ENCODE peak calls at places on chromosomes 16 and 17, in five cellular contexts. E, O, I, P and S are unnamed samples.

GRCh38 chr17:74485012-74485743 is 18.7 kb downstream of the CD300A start:
- DNase-seq in E (no peak), O (no peak), I (no peak), P (no peak), S (no peak)

GRCh38 chr16:30948956-30949654 is at the start of gene ORAI3:
- DNase-seq in E (peak; percentile 93), O (peak; percentile 32), I (peak; percentile 75), P (peak; percentile 45), S (no peak)

GRCh38 chr16:22141746-22142145 is 20.6 kb upstream of the SDR42E2 start:
- DNase-seq in E (no peak), O (no peak), I (no peak), P (no peak), S (no peak)

GRCh38 chr16:78353610-78354009 is 254.2 kb downstream of the WWOX start:
- DNase-seq in E (no peak), O (no peak), I (no peak), P (no peak), S (no peak)

GRCh38 chr17:1168537-1169234 is 11.1 kb downstream of the ABR start:
- DNase-seq in E (no peak), O (no peak), I (no peak), P (no peak), S (no peak)

GRCh38 chr17:60421273-60422161 is 772 bp upstream of the CHCT1 start:
- DNase-seq in E (peak; percentile 91), O (peak; percentile 71), I (peak; percentile 35), P (peak; percentile 79), S (no peak)

GRCh38 chr16:49834496-49835009 is 21.4 kb downstream of the ZNF423 start:
- DNase-seq in E (peak; percentile 95), O (no peak), I (no peak), P (no peak), S (no peak)

GRCh38 chr17:35981908-35982330 is 622 bp upstream of the CCL16 start:
- DNase-seq in E (no peak), O (no peak), I (no peak), P (no peak), S (no peak)

GRCh38 chr16:3458852-3459361 is 15.4 kb downstream of the NAA60 start:
- DNase-seq in E (no peak), O (no peak), I (no peak), P (peak; percentile 18), S (no peak)

GRCh38 chr16:10740845-10741208 is 2.8 kb upstream of the NUBP1 start:
- DNase-seq in E (no peak), O (no peak), I (no peak), P (no peak), S (no peak)

GRCh38 chr17:56269509-56269908 is 116.2 kb downstream of the ANKFN1 start:
- DNase-seq in E (no peak), O (no peak), I (no peak), P (no peak), S (no peak)

GRCh38 chr16:48435319-48435682 is 50.1 kb upstream of the SIAH1 start:
- DNase-seq in E (no peak), O (no peak), I (no peak), P (no peak), S (no peak)

GRCh38 chr16:11224894-11225676 is 30.9 kb downstream of the SOCS1 start:
- DNase-seq in E (peak; percentile 78), O (peak; percentile 64), I (no peak), P (peak; percentile 90), S (no peak)

GRCh38 chr16:73125860-73126259 is 77.9 kb upstream of the ZFHX3 start:
- DNase-seq in E (no peak), O (no peak), I (peak; percentile 40), P (no peak), S (no peak)

GRCh38 chr16:76819517-76819916 is 371.5 kb upstream of the MON1B start:
- DNase-seq in E (no peak), O (no peak), I (no peak), P (no peak), S (no peak)

GRCh38 chr16:64132686-64133085 is 989.2 kb downstream of the CDH11 start:
- DNase-seq in E (no peak), O (no peak), I (no peak), P (no peak), S (no peak)

GRCh38 chr16:81137012-81137335 is 40.8 kb upstream of the GCSH start:
- DNase-seq in E (no peak), O (no peak), I (no peak), P (no peak), S (no peak)

GRCh38 chr16:88799569-88800276 is 3.9 kb upstream of the CDT1 start:
- DNase-seq in E (no peak), O (peak; percentile 15), I (no peak), P (no peak), S (no peak)

GRCh38 chr16:53099318-53100130 is 44.7 kb downstream of the CHD9 start:
- DNase-seq in E (peak; percentile 98), O (no peak), I (peak; percentile 89), P (peak; percentile 58), S (no peak)

GRCh38 chr17:74424658-74425057 is 7.2 kb upstream of the GPRC5C start:
- DNase-seq in E (peak; percentile 81), O (no peak), I (no peak), P (no peak), S (no peak)

GRCh38 chr17:78114831-78115723 is 13.5 kb downstream of the TMC6 start:
- DNase-seq in E (peak; percentile 80), O (no peak), I (no peak), P (no peak), S (no peak)

GRCh38 chr17:13002761-13003453 is 14.9 kb downstream of the ELAC2 start:
- DNase-seq in E (peak; percentile 86), O (peak; percentile 42), I (peak; percentile 72), P (peak; percentile 10), S (no peak)

GRCh38 chr17:37485938-37486570 is 3.6 kb upstream of the DUSP14 start:
- DNase-seq in E (no peak), O (no peak), I (no peak), P (no peak), S (no peak)

GRCh38 chr16:3431779-3432219 is 11.5 kb downstream of the ZNF597 start:
- DNase-seq in E (peak; percentile 86), O (peak; percentile 15), I (no peak), P (peak; percentile 73), S (peak; percentile 21)

GRCh38 chr17:21462259-21462658 is 86.1 kb downstream of the KCNJ12 start:
- DNase-seq in E (peak; percentile 21), O (no peak), I (no peak), P (no peak), S (no peak)

GRCh38 chr16:89845417-89845816 is 17.1 kb downstream of the SPIRE2 start:
- DNase-seq in E (no peak), O (no peak), I (no peak), P (no peak), S (no peak)

GRCh38 chr16:50308237-50308965 is 42.0 kb downstream of the ADCY7 start:
- DNase-seq in E (peak; percentile 47), O (no peak), I (peak; percentile 10), P (no peak), S (no peak)

GRCh38 chr17:50268632-50269287 is 5.5 kb upstream of the TMEM92 start:
- DNase-seq in E (no peak), O (no peak), I (no peak), P (no peak), S (no peak)

GRCh38 chr17:27980035-27980434 is 62.4 kb upstream of the NLK start:
- DNase-seq in E (no peak), O (no peak), I (no peak), P (no peak), S (no peak)

GRCh38 chr17:55500103-55500502 is 11.1 kb downstream of the SMIM36 start:
- DNase-seq in E (no peak), O (no peak), I (no peak), P (peak; percentile 6), S (no peak)

GRCh38 chr17:42744283-42744805 is 496 bp downstream of the EZH1 start:
- DNase-seq in E (peak; percentile 94), O (peak; percentile 60), I (peak; percentile 68), P (peak; percentile 56), S (peak; percentile 59)

GRCh38 chr16:73193464-73193863 is 145.5 kb upstream of the ZFHX3 start:
- DNase-seq in E (no peak), O (no peak), I (no peak), P (no peak), S (no peak)

GRCh38 chr17:14016858-14017257 is 52.4 kb upstream of the COX10 start:
- DNase-seq in E (no peak), O (no peak), I (no peak), P (no peak), S (no peak)

GRCh38 chr16:14050297-14051027 is 20.7 kb upstream of the MRTFB start:
- DNase-seq in E (no peak), O (no peak), I (no peak), P (no peak), S (no peak)